ENCODE peak calls at places on chromosomes 16 and 17, in four cellular contexts. Y is HepG2, S is HCT116, O is K562. G is an unnamed sample.

GRCh38 chr16:14629612-14629918 is 495 bp downstream of the PARN start:
- DNase-seq in Y (no peak), S (no peak), O (peak; percentile 61), G (no peak)

GRCh38 chr16:75733305-75734141 is 7.2 kb upstream of the CPHXL start:
- DNase-seq in Y (no peak), S (no peak), O (no peak), G (no peak)

GRCh38 chr17:17424552-17424951 is 52.2 kb upstream of the MED9 start:
- DNase-seq in Y (no peak), S (no peak), O (no peak), G (no peak)

GRCh38 chr16:69823831-69824563 is 61.9 kb downstream of the WWP2 start:
- DNase-seq in Y (no peak), S (no peak), O (no peak), G (no peak)

GRCh38 chr17:61766520-61766919 is 96.8 kb downstream of the BRIP1 start:
- DNase-seq in Y (no peak), S (no peak), O (no peak), G (no peak)

GRCh38 chr16:20504418-20504817 is 53.1 kb downstream of the ACSM2A start:
- DNase-seq in Y (no peak), S (no peak), O (no peak), G (no peak)

GRCh38 chr16:2689968-2690830 is 7.9 kb downstream of the KCTD5 start:
- DNase-seq in Y (no peak), S (no peak), O (no peak), G (no peak)

GRCh38 chr16:66121466-66121865 is 245.0 kb upstream of the CDH5 start:
- DNase-seq in Y (no peak), S (no peak), O (no peak), G (no peak)

GRCh38 chr17:44607836-44608690 is 48.2 kb upstream of the MEIOC start:
- DNase-seq in Y (peak; percentile 20), S (no peak), O (no peak), G (no peak)

GRCh38 chr16:86512301-86512859 is 2.1 kb downstream of the FOXF1 start:
- DNase-seq in Y (no peak), S (no peak), O (no peak), G (no peak)

GRCh38 chr17:82295472-82295814 is 21.9 kb upstream of the CSNK1D start:
- DNase-seq in Y (no peak), S (no peak), O (no peak), G (no peak)

GRCh38 chr17:68172461-68172954 is 75.3 kb upstream of the AMZ2 start:
- DNase-seq in Y (peak; percentile 67), S (peak; percentile 63), O (peak; percentile 32), G (peak; percentile 46)

GRCh38 chr16:23362460-23363317 is 60.6 kb downstream of the SCNN1B start:
- DNase-seq in Y (no peak), S (no peak), O (no peak), G (no peak)

GRCh38 chr17:1036845-1037237 is 39.9 kb downstream of the TIMM22 start:
- DNase-seq in Y (no peak), S (no peak), O (no peak), G (no peak)

GRCh38 chr16:51374346-51374745 is 223.3 kb upstream of the SALL1 start:
- DNase-seq in Y (no peak), S (no peak), O (no peak), G (no peak)

GRCh38 chr17:49515196-49515770 is 20.2 kb downstream of the NGFR start:
- DNase-seq in Y (peak; percentile 79), S (peak; percentile 36), O (peak; percentile 80), G (no peak)

GRCh38 chr16:67482260-67482924 is 955 bp downstream of the AGRP start:
- DNase-seq in Y (no peak), S (no peak), O (no peak), G (no peak)

GRCh38 chr17:63250830-63251229 is 195.3 kb downstream of the CYB561 start:
- DNase-seq in Y (no peak), S (no peak), O (no peak), G (no peak)

GRCh38 chr16:77551352-77551751 is 116.5 kb upstream of the ADAMTS18 start:
- DNase-seq in Y (no peak), S (no peak), O (no peak), G (no peak)

GRCh38 chr17:63841350-63842172 is 924 bp downstream of the SMARCD2 start:
- DNase-seq in Y (peak; percentile 36), S (no peak), O (no peak), G (no peak)

GRCh38 chr16:78659668-78660217 is 560.3 kb downstream of the WWOX start:
- DNase-seq in Y (no peak), S (no peak), O (no peak), G (no peak)

GRCh38 chr17:3894927-3895343 is 2.1 kb upstream of the CAMKK1 start:
- DNase-seq in Y (no peak), S (no peak), O (no peak), G (no peak)

GRCh38 chr16:77943770-77944169 is 78.6 kb upstream of the CLEC3A start:
- DNase-seq in Y (no peak), S (no peak), O (no peak), G (no peak)

GRCh38 chr16:69324013-69324531 is 6.3 kb downstream of the PDF start:
- DNase-seq in Y (no peak), S (no peak), O (no peak), G (no peak)

GRCh38 chr17:55770220-55770870 is 19.5 kb downstream of the PCTP start:
- DNase-seq in Y (peak; percentile 68), S (peak; percentile 43), O (peak; percentile 39), G (no peak)

GRCh38 chr16:17396762-17397498 is 73.8 kb downstream of the XYLT1 start:
- DNase-seq in Y (no peak), S (no peak), O (no peak), G (no peak)

GRCh38 chr16:79369796-79370195 is 230.7 kb downstream of the MAF start:
- DNase-seq in Y (no peak), S (no peak), O (no peak), G (no peak)

GRCh38 chr16:566475-567361 is at the start of gene NHLRC4:
- DNase-seq in Y (peak; percentile 50), S (no peak), O (peak; percentile 74), G (no peak)

GRCh38 chr17:34567665-34568064 is 11.7 kb upstream of the TMEM132E start:
- DNase-seq in Y (peak; percentile 40), S (no peak), O (no peak), G (no peak)

GRCh38 chr17:27845264-27846041 is 45.1 kb upstream of the NOS2 start:
- DNase-seq in Y (peak; percentile 35), S (no peak), O (no peak), G (no peak)

GRCh38 chr17:37702605-37703004 is 42.3 kb downstream of the HNF1B start:
- DNase-seq in Y (no peak), S (peak; percentile 33), O (no peak), G (no peak)
- TF ChIP-seq TCF7L2 in Y (no peak), S (no peak), O (no peak), G (no peak)

GRCh38 chr16:4426722-4427372 is 1.2 kb downstream of the DNAJA3 start:
- DNase-seq in Y (no peak), S (no peak), O (no peak), G (no peak)
- TF ChIP-seq SIN3A in Y (no peak), S (no peak), O (no peak), G (no peak)

GRCh38 chr16:10558746-10559641 is 21.4 kb downstream of the EMP2 start:
- DNase-seq in Y (no peak), S (no peak), O (no peak), G (no peak)
- TF ChIP-seq TCF7L2 in Y (no peak), S (no peak), O (no peak), G (no peak)

DNA sequence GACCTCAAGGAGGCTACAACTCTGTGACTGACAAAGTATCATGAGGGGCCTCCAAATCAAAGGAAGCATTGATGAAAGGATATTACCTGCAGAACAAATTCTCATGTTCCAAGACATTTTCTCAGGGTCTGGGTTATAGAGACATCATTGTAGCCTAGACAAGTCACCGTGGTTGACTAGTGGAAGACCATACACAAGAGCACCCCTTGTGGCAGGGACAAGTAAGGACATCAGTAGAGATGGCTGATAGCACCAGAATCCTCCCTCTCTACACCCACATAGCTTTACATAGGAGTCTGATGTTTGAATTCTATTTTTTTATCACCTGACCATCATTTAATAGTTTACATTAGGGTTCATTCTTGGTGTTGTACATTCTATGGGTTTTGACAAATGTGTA is 32.5 kb upstream of the CDH8 start:
- DNase-seq in Y (peak; percentile 20), S (no peak), O (peak; percentile 48), G (no peak)
- TF ChIP-seq SIN3A in Y (no peak), S (no peak), O (no peak), G (no peak)

GRCh38 chr17:12536021-12536420 is 129.7 kb upstream of the MYOCD start:
- DNase-seq in Y (no peak), S (no peak), O (no peak), G (no peak)

GRCh38 chr17:12537436-12537835 is 128.3 kb upstream of the MYOCD start:
- DNase-seq in Y (no peak), S (no peak), O (no peak), G (no peak)

GRCh38 chr17:12536472-12536871 is 129.2 kb upstream of the MYOCD start:
- DNase-seq in Y (no peak), S (no peak), O (no peak), G (no peak)

GRCh38 chr17:12538003-12538402 is 127.7 kb upstream of the MYOCD start:
- DNase-seq in Y (no peak), S (no peak), O (no peak), G (no peak)
- TF ChIP-seq TCF7L2 in Y (no peak), S (no peak), O (no peak), G (no peak)

DNA sequence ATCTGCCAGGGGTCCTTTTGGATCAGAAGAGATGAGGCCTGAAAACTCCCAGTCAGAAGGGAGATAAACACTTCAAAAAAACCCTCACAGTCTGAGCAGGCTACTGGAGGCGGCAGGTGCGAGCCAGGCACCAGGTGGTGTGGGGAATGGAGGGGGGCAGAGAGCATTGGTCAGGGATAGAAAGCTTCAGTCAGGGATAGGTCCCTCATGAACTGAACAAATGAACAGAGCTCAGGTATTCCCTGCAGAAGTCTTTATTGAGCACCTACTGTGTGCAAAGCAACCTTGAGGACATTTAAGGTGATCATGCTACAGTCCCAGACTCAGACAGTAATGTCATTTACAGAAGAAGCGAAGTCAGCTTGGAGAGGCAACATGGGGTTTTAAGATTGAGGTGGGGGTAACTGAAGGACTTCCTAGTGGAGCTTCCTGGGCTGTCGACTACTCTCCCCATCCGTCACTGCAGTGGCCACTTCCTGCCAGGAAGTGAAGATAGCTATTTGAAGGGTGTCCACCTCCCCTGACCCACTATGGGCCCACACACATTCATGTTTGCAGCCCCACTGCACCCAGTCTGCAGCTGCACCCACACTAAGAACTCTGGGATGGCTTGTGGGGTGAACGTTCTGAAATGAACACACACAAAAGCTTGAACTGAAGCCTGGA is 3.2 kb downstream of the KIFC3 start:
- DNase-seq in Y (no peak), S (no peak), O (no peak), G (no peak)
- TF ChIP-seq SIN3A in Y (no peak), S (no peak), O (no peak), G (no peak)

GRCh38 chr17:79420318-79421243 is 190.3 kb downstream of the RBFOX3 start:
- DNase-seq in Y (no peak), S (peak; percentile 26), O (peak; percentile 69), G (no peak)
- TF ChIP-seq TCF7L2 in Y (no peak), S (no peak), O (no peak), G (no peak)